ENCODE peak calls at places on chromosomes 11 and 22, in six cellular contexts. One of them, this sample, is unnamed.
A peak's percentile ranks its signal among the peaks of the same experiment; 100 is the strongest.

GRCh38 chr11:62508336-62509058 is 38.1 kb downstream of the AHNAK start:
- DNase-seq in gastrocnemius medialis: peak; percentile 86
- DNase-seq in spleen: peak; percentile 81
- DNase-seq in tibial nerve: peak; percentile 73
- DNase-seq in transverse colon: peak; percentile 84
- DNase-seq in cardiac muscle cell: peak; percentile 49
- DNase-seq in this sample: no peak

GRCh38 chr22:38051900-38052862 is 5.0 kb upstream of the PICK1 start:
- DNase-seq in transverse colon: peak; percentile 83
- DNase-seq in gastrocnemius medialis: peak; percentile 81
- DNase-seq in cardiac muscle cell: peak; percentile 80
- DNase-seq in tibial nerve: peak; percentile 59
- DNase-seq in spleen: peak; percentile 94
- DNase-seq in this sample: no peak

GRCh38 chr11:62612366-62613274 is at the start of the genes EML3 and ROM1:
- DNase-seq in gastrocnemius medialis: peak; percentile 82
- DNase-seq in spleen: peak; percentile 98
- DNase-seq in transverse colon: peak; percentile 91
- DNase-seq in cardiac muscle cell: peak; percentile 97
- DNase-seq in tibial nerve: peak; percentile 79
- DNase-seq in this sample: no peak

GRCh38 chr11:47992959-47993820 is 12.8 kb downstream of the PTPRJ start:
- DNase-seq in gastrocnemius medialis: no peak
- DNase-seq in spleen: peak; percentile 39
- DNase-seq in cardiac muscle cell: peak; percentile 81
- DNase-seq in tibial nerve: no peak
- DNase-seq in transverse colon: peak; percentile 46
- DNase-seq in this sample: no peak

GRCh38 chr11:130645164-130645859 is 196.9 kb downstream of the ADAMTS15 start:
- DNase-seq in spleen: no peak
- DNase-seq in tibial nerve: no peak
- DNase-seq in cardiac muscle cell: no peak
- DNase-seq in transverse colon: no peak
- DNase-seq in gastrocnemius medialis: no peak
- DNase-seq in this sample: peak; percentile 14

GRCh38 chr22:48080304-48081165 is 1318.1 kb downstream of the TBC1D22A start:
- DNase-seq in transverse colon: no peak
- DNase-seq in cardiac muscle cell: no peak
- DNase-seq in spleen: no peak
- DNase-seq in gastrocnemius medialis: no peak
- DNase-seq in tibial nerve: no peak
- DNase-seq in this sample: no peak

GRCh38 chr11:12541588-12542151 is 132.6 kb upstream of the TEAD1 start:
- DNase-seq in spleen: no peak
- DNase-seq in transverse colon: no peak
- DNase-seq in cardiac muscle cell: no peak
- DNase-seq in gastrocnemius medialis: no peak
- DNase-seq in tibial nerve: no peak
- DNase-seq in this sample: no peak

GRCh38 chr22:37391702-37392101 is 35.6 kb downstream of the ELFN2 start:
- DNase-seq in gastrocnemius medialis: no peak
- DNase-seq in cardiac muscle cell: no peak
- DNase-seq in tibial nerve: no peak
- DNase-seq in transverse colon: no peak
- DNase-seq in spleen: no peak
- DNase-seq in this sample: no peak

GRCh38 chr11:118522571-118523072 is 4.7 kb upstream of the TTC36 start:
- DNase-seq in cardiac muscle cell: peak; percentile 62
- DNase-seq in tibial nerve: no peak
- DNase-seq in gastrocnemius medialis: no peak
- DNase-seq in transverse colon: no peak
- DNase-seq in spleen: no peak
- DNase-seq in this sample: no peak

GRCh38 chr11:86938900-86939880 is 16.0 kb downstream of the FZD4 start:
- DNase-seq in spleen: no peak
- DNase-seq in transverse colon: no peak
- DNase-seq in gastrocnemius medialis: no peak
- DNase-seq in tibial nerve: no peak
- DNase-seq in cardiac muscle cell: peak; percentile 75
- DNase-seq in this sample: no peak

GRCh38 chr11:106231591-106231990 is 154.1 kb downstream of the AASDHPPT start:
- DNase-seq in spleen: no peak
- DNase-seq in cardiac muscle cell: peak; percentile 56
- DNase-seq in tibial nerve: no peak
- DNase-seq in transverse colon: no peak
- DNase-seq in gastrocnemius medialis: no peak
- DNase-seq in this sample: no peak

GRCh38 chr11:47216141-47216798 is 1.5 kb downstream of the DDB2 start:
- DNase-seq in spleen: no peak
- DNase-seq in gastrocnemius medialis: no peak
- DNase-seq in transverse colon: peak; percentile 68
- DNase-seq in tibial nerve: no peak
- DNase-seq in cardiac muscle cell: peak; percentile 81
- DNase-seq in this sample: no peak

GRCh38 chr11:125263268-125263790 is 98.8 kb downstream of the PKNOX2 start:
- DNase-seq in transverse colon: peak; percentile 57
- DNase-seq in gastrocnemius medialis: peak; percentile 41
- DNase-seq in cardiac muscle cell: peak; percentile 99
- DNase-seq in tibial nerve: peak; percentile 72
- DNase-seq in spleen: peak; percentile 81
- DNase-seq in this sample: no peak

GRCh38 chr11:96037267-96037990 is 113.5 kb upstream of the MTMR2 start:
- DNase-seq in cardiac muscle cell: no peak
- DNase-seq in gastrocnemius medialis: no peak
- DNase-seq in transverse colon: no peak
- DNase-seq in spleen: no peak
- DNase-seq in tibial nerve: no peak
- DNase-seq in this sample: no peak

GRCh38 chr11:126476977-126477376 is 121.5 kb downstream of the ST3GAL4 start:
- DNase-seq in cardiac muscle cell: no peak
- DNase-seq in transverse colon: no peak
- DNase-seq in gastrocnemius medialis: no peak
- DNase-seq in tibial nerve: no peak
- DNase-seq in spleen: no peak
- DNase-seq in this sample: no peak

GRCh38 chr11:131904756-131905155 is 534.3 kb downstream of the NTM start:
- DNase-seq in tibial nerve: no peak
- DNase-seq in transverse colon: no peak
- DNase-seq in gastrocnemius medialis: no peak
- DNase-seq in spleen: no peak
- DNase-seq in cardiac muscle cell: no peak
- DNase-seq in this sample: no peak

GRCh38 chr11:117172678-117173421 is 5.7 kb upstream of the SIDT2 start:
- DNase-seq in transverse colon: no peak
- DNase-seq in spleen: no peak
- DNase-seq in tibial nerve: no peak
- DNase-seq in gastrocnemius medialis: peak; percentile 54
- DNase-seq in cardiac muscle cell: peak; percentile 87
- DNase-seq in this sample: no peak

GRCh38 chr11:47467372-47467771 is 18.4 kb upstream of the RAPSN start:
- DNase-seq in spleen: peak; percentile 70
- DNase-seq in tibial nerve: no peak
- DNase-seq in gastrocnemius medialis: no peak
- DNase-seq in cardiac muscle cell: no peak
- DNase-seq in transverse colon: peak; percentile 59
- DNase-seq in this sample: no peak

GRCh38 chr22:37415210-37415609 is 12.1 kb downstream of the ELFN2 start:
- DNase-seq in cardiac muscle cell: no peak
- DNase-seq in tibial nerve: no peak
- DNase-seq in gastrocnemius medialis: no peak
- DNase-seq in spleen: no peak
- DNase-seq in transverse colon: no peak
- DNase-seq in this sample: no peak

GRCh38 chr11:133844217-133844616 is 1.1 kb downstream of the SPATA19 start:
- DNase-seq in spleen: no peak
- DNase-seq in gastrocnemius medialis: no peak
- DNase-seq in tibial nerve: no peak
- DNase-seq in cardiac muscle cell: no peak
- DNase-seq in transverse colon: no peak
- DNase-seq in this sample: peak; percentile 52

GRCh38 chr11:11163256-11163655 is 189.8 kb downstream of the CSNK2A3 start:
- DNase-seq in transverse colon: no peak
- DNase-seq in cardiac muscle cell: peak; percentile 6
- DNase-seq in spleen: no peak
- DNase-seq in gastrocnemius medialis: no peak
- DNase-seq in tibial nerve: no peak
- DNase-seq in this sample: no peak
- TF ChIP-seq CTCF in transverse colon: peak; percentile 20
- TF ChIP-seq CTCF in cardiac muscle cell: peak; percentile 9
- TF ChIP-seq CTCF in spleen: peak; percentile 8
- TF ChIP-seq CTCF in gastrocnemius medialis: no peak
- TF ChIP-seq CTCF in tibial nerve: no peak
- TF ChIP-seq CTCF in this sample: no peak

GRCh38 chr11:443542-444199 is 1.9 kb upstream of the ANO9 start:
- DNase-seq in tibial nerve: no peak
- DNase-seq in spleen: no peak
- DNase-seq in gastrocnemius medialis: no peak
- DNase-seq in transverse colon: no peak
- DNase-seq in cardiac muscle cell: no peak
- DNase-seq in this sample: no peak
- H3K4me1 ChIP-seq in tibial nerve: peaks cover 22% of the 10 kb centered on the region
- H3K4me1 ChIP-seq in spleen: peaks cover 40% of the 10 kb centered on the region
- H3K4me1 ChIP-seq in gastrocnemius medialis: peaks cover 4% of the 10 kb centered on the region
- H3K4me1 ChIP-seq in transverse colon: peaks cover 9% of the 10 kb centered on the region
- H3K4me1 ChIP-seq in cardiac muscle cell: peaks cover 2% of the 10 kb centered on the region
- H3K4me1 ChIP-seq in this sample: peaks cover 22% of the 10 kb centered on the region

GRCh38 chr22:44583854-44584253 is 85.8 kb upstream of the RTL6 start:
- DNase-seq in transverse colon: no peak
- DNase-seq in cardiac muscle cell: no peak
- DNase-seq in gastrocnemius medialis: no peak
- DNase-seq in tibial nerve: no peak
- DNase-seq in spleen: peak; percentile 52
- DNase-seq in this sample: peak; percentile 70
- H3K27me3 ChIP-seq in transverse colon: peaks cover 34% of the 10 kb centered on the region
- H3K27me3 ChIP-seq in cardiac muscle cell: no peaks in the 10 kb centered on the region
- H3K27me3 ChIP-seq in gastrocnemius medialis: no peaks in the 10 kb centered on the region
- H3K27me3 ChIP-seq in tibial nerve: peaks cover 27% of the 10 kb centered on the region
- H3K27me3 ChIP-seq in spleen: no peaks in the 10 kb centered on the region
- H3K27me3 ChIP-seq in this sample: no peaks in the 10 kb centered on the region

GRCh38 chr11:97883086-97883485 is 1137.7 kb upstream of the CNTN5 start:
- DNase-seq in spleen: no peak
- DNase-seq in gastrocnemius medialis: no peak
- DNase-seq in cardiac muscle cell: peak; percentile 21
- DNase-seq in tibial nerve: no peak
- DNase-seq in transverse colon: no peak
- DNase-seq in this sample: no peak

DNA sequence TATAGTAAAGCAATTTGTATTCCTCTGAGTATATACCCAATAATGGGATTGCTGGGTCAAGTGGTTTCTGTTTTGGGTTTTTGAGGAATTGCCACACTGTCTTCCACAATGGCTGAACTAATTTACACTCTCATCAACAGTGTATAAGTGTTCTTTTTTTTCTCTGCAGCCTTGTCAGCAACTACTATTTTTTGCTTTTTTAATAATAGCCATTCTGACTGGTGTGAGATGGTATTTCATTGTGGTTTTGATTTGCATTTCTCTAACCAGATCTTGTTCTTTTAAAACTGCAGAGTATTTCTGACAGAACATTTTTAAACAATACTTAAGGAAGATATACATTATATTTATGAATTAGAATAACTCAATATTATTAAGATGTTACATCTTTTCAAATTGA is 1140.5 kb upstream of the CNTN5 start:
- DNase-seq in spleen: no peak
- DNase-seq in gastrocnemius medialis: no peak
- DNase-seq in cardiac muscle cell: no peak
- DNase-seq in transverse colon: no peak
- DNase-seq in tibial nerve: no peak
- DNase-seq in this sample: no peak
- TF ChIP-seq CTCF in spleen: no peak
- TF ChIP-seq CTCF in gastrocnemius medialis: no peak
- TF ChIP-seq CTCF in cardiac muscle cell: no peak
- TF ChIP-seq CTCF in transverse colon: no peak
- TF ChIP-seq CTCF in tibial nerve: no peak
- TF ChIP-seq CTCF in this sample: no peak

DNA sequence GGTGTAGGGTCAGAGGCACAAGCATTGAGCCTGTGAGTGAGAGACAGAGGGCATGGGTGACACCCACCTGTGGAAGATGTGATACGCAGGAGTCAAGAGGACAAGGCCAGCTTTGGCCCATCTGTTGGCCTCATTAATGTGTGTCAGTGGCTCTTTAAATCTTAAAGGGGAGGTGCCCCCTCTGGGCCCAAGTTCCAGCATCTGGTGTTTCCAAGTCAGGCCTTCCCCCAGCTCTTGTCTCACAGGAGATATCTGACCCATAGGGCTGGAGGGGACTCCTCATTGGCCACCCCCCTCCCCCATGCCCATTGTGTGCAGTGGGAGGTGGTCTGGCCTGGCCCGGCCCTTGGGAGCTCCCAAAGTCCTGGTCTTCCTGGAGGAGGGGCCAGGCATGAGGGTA is 8.9 kb downstream of the KCNK7 start:
- DNase-seq in tibial nerve: no peak
- DNase-seq in spleen: no peak
- DNase-seq in gastrocnemius medialis: peak; percentile 86
- DNase-seq in transverse colon: no peak
- DNase-seq in cardiac muscle cell: peak; percentile 67
- DNase-seq in this sample: no peak
- H3K4me1 ChIP-seq in tibial nerve: peaks cover 75% of the 10 kb centered on the region
- H3K4me1 ChIP-seq in spleen: peaks cover 83% of the 10 kb centered on the region
- H3K4me1 ChIP-seq in gastrocnemius medialis: peaks cover 62% of the 10 kb centered on the region
- H3K4me1 ChIP-seq in transverse colon: peaks cover 23% of the 10 kb centered on the region
- H3K4me1 ChIP-seq in cardiac muscle cell: peaks cover 17% of the 10 kb centered on the region
- H3K4me1 ChIP-seq in this sample: peaks cover 11% of the 10 kb centered on the region

DNA sequence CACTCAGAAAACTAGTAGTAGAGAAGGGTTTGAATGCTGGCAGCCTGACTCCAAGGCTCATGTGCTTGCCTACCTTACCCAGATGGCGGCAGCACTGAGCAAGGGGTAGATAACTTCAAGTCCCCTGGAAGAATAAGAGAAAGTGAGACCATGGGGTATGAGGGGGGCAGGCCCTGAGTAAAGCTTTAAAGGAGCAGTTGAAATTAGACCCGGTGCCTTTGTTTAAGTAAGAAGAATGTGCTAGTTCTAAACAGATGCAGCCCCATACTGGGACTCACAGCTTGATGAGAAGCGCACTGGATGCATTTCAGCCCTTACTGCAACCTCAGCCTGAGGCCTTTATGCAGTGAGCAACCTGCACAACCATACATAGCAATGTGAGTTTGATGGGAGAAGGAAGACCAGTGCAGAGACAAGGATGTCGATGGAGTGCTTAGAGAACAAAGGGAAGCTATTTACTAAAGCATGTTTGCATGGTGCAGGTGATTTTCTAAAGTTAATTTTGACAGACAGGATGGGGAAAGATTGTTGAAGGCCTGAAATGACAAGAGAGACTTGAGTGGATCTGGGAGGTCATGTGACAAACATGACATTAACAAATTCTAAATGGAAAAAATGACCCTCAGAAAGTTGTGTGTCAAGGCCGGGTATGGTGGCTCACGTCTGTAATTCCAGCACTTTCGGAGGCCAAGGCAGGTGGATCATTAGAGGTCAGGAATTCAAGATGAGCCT is 27.1 kb upstream of the TMA7B start:
- DNase-seq in gastrocnemius medialis: no peak
- DNase-seq in transverse colon: peak; percentile 61
- DNase-seq in cardiac muscle cell: peak; percentile 53
- DNase-seq in tibial nerve: no peak
- DNase-seq in spleen: no peak
- DNase-seq in this sample: no peak
- H3K27me3 ChIP-seq in gastrocnemius medialis: peaks cover 27% of the 10 kb centered on the region
- H3K27me3 ChIP-seq in transverse colon: peaks cover 17% of the 10 kb centered on the region
- H3K27me3 ChIP-seq in cardiac muscle cell: no peaks in the 10 kb centered on the region
- H3K27me3 ChIP-seq in tibial nerve: no peaks in the 10 kb centered on the region
- H3K27me3 ChIP-seq in spleen: no peaks in the 10 kb centered on the region
- H3K27me3 ChIP-seq in this sample: no peaks in the 10 kb centered on the region

This sample was measured in vagina.